ENCODE peak calls at places on chromosome 5, in eight cellular contexts. One of them, this sample, is unnamed. For H3K36me3, the result is how much of the 10 kb centered on the place peaks cover.

GRCh38 chr5:30539004-30539634 is 654.4 kb upstream of the CDH6 start:
- DNase-seq in stomach: no peak
- DNase-seq in GM12878: no peak
- DNase-seq in transverse colon: no peak
- DNase-seq in HepG2: no peak
- DNase-seq in SK-N-SH: no peak
- DNase-seq in tibial nerve: no peak
- DNase-seq in suprapubic skin: no peak
- DNase-seq in this sample: peak

GRCh38 chr5:73008831-73009230 is 53.0 kb downstream of the FCHO2 start:
- DNase-seq in transverse colon: no peak
- DNase-seq in stomach: no peak
- DNase-seq in tibial nerve: no peak
- DNase-seq in HepG2: no peak
- DNase-seq in SK-N-SH: no peak
- DNase-seq in suprapubic skin: no peak
- DNase-seq in GM12878: no peak
- DNase-seq in this sample: no peak

GRCh38 chr5:37668524-37669047 is 171.3 kb downstream of the GDNF start:
- DNase-seq in HepG2: peak
- DNase-seq in tibial nerve: no peak
- DNase-seq in GM12878: no peak
- DNase-seq in SK-N-SH: no peak
- DNase-seq in stomach: peak
- DNase-seq in transverse colon: peak
- DNase-seq in suprapubic skin: no peak
- DNase-seq in this sample: peak

GRCh38 chr5:155689403-155689802 is 637.6 kb upstream of the SGCD start:
- DNase-seq in HepG2: no peak
- DNase-seq in suprapubic skin: no peak
- DNase-seq in GM12878: no peak
- DNase-seq in stomach: no peak
- DNase-seq in transverse colon: no peak
- DNase-seq in tibial nerve: no peak
- DNase-seq in SK-N-SH: no peak
- DNase-seq in this sample: no peak

GRCh38 chr5:131589510-131590348 is 45.3 kb downstream of the RAPGEF6 start:
- DNase-seq in HepG2: peak
- DNase-seq in tibial nerve: no peak
- DNase-seq in GM12878: peak
- DNase-seq in SK-N-SH: peak
- DNase-seq in stomach: no peak
- DNase-seq in transverse colon: peak
- DNase-seq in suprapubic skin: no peak
- DNase-seq in this sample: no peak

GRCh38 chr5:77180167-77181081 is 30.1 kb upstream of the PDE8B start:
- DNase-seq in suprapubic skin: no peak
- DNase-seq in transverse colon: peak
- DNase-seq in tibial nerve: no peak
- DNase-seq in stomach: peak
- DNase-seq in HepG2: no peak
- DNase-seq in SK-N-SH: peak
- DNase-seq in GM12878: no peak
- DNase-seq in this sample: peak

GRCh38 chr5:143118222-143118621 is 285.3 kb downstream of the NR3C1 start:
- DNase-seq in suprapubic skin: no peak
- DNase-seq in SK-N-SH: no peak
- DNase-seq in HepG2: no peak
- DNase-seq in stomach: no peak
- DNase-seq in tibial nerve: no peak
- DNase-seq in transverse colon: no peak
- DNase-seq in GM12878: no peak
- DNase-seq in this sample: no peak

GRCh38 chr5:132979367-132979935 is 16.0 kb upstream of the AFF4 start:
- DNase-seq in GM12878: no peak
- DNase-seq in suprapubic skin: no peak
- DNase-seq in SK-N-SH: no peak
- DNase-seq in tibial nerve: no peak
- DNase-seq in HepG2: peak
- DNase-seq in transverse colon: no peak
- DNase-seq in stomach: no peak
- DNase-seq in this sample: no peak

GRCh38 chr5:100772011-100772410 is 131.1 kb downstream of the ST8SIA4 start:
- DNase-seq in GM12878: no peak
- DNase-seq in HepG2: no peak
- DNase-seq in stomach: no peak
- DNase-seq in transverse colon: no peak
- DNase-seq in suprapubic skin: no peak
- DNase-seq in SK-N-SH: no peak
- DNase-seq in tibial nerve: no peak
- DNase-seq in this sample: no peak

GRCh38 chr5:14685757-14686156 is 21.2 kb downstream of the OTULIN start:
- DNase-seq in GM12878: peak
- DNase-seq in suprapubic skin: no peak
- DNase-seq in tibial nerve: no peak
- DNase-seq in stomach: no peak
- DNase-seq in transverse colon: peak
- DNase-seq in SK-N-SH: peak
- DNase-seq in HepG2: peak
- DNase-seq in this sample: no peak

GRCh38 chr5:169584998-169585451 is 1.5 kb downstream of the SPDL1 start:
- DNase-seq in SK-N-SH: peak
- DNase-seq in tibial nerve: no peak
- DNase-seq in transverse colon: no peak
- DNase-seq in suprapubic skin: no peak
- DNase-seq in stomach: no peak
- DNase-seq in HepG2: no peak
- DNase-seq in GM12878: no peak
- DNase-seq in this sample: no peak

GRCh38 chr5:90565491-90565890 is 6.9 kb downstream of the ADGRV1 start:
- DNase-seq in GM12878: no peak
- DNase-seq in HepG2: no peak
- DNase-seq in suprapubic skin: no peak
- DNase-seq in stomach: no peak
- DNase-seq in tibial nerve: no peak
- DNase-seq in transverse colon: no peak
- DNase-seq in SK-N-SH: no peak
- DNase-seq in this sample: no peak

GRCh38 chr5:90563161-90563560 is 4.6 kb downstream of the ADGRV1 start:
- DNase-seq in HepG2: no peak
- DNase-seq in suprapubic skin: no peak
- DNase-seq in tibial nerve: no peak
- DNase-seq in stomach: no peak
- DNase-seq in GM12878: no peak
- DNase-seq in SK-N-SH: no peak
- DNase-seq in transverse colon: no peak
- DNase-seq in this sample: no peak

GRCh38 chr5:90560771-90561170 is 2.2 kb downstream of the ADGRV1 start:
- DNase-seq in HepG2: no peak
- DNase-seq in suprapubic skin: no peak
- DNase-seq in stomach: no peak
- DNase-seq in GM12878: no peak
- DNase-seq in SK-N-SH: no peak
- DNase-seq in transverse colon: no peak
- DNase-seq in tibial nerve: no peak
- DNase-seq in this sample: no peak

GRCh38 chr5:90561766-90562165 is 3.2 kb downstream of the ADGRV1 start:
- DNase-seq in transverse colon: no peak
- DNase-seq in GM12878: no peak
- DNase-seq in SK-N-SH: no peak
- DNase-seq in stomach: no peak
- DNase-seq in tibial nerve: no peak
- DNase-seq in suprapubic skin: no peak
- DNase-seq in HepG2: no peak
- DNase-seq in this sample: no peak

DNA sequence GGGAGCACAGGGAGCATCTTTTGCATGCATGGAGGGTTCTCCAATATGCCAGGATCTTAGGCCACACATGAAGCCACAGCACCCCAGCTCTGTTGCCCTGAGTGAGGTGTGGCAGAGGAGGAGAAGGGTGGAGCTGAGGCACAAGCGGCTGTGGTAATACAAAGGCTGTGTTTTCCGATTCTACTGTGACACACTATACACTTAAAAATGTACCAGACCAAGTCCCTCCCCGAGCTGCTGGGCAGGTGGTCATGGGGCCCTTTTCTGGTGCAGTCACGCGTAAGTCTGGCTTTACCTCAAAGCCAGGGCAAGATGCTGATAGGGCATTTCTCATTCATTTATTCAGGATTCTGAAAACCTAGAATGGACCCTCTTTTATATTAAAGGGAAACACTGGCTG is 3.7 kb downstream of the ADGRV1 start:
- DNase-seq in GM12878: no peak
- DNase-seq in stomach: no peak
- DNase-seq in tibial nerve: no peak
- DNase-seq in suprapubic skin: no peak
- DNase-seq in SK-N-SH: no peak
- DNase-seq in transverse colon: no peak
- DNase-seq in HepG2: no peak
- DNase-seq in this sample: no peak
- H3K4me3 ChIP-seq in GM12878: no peak
- H3K4me3 ChIP-seq in stomach: no peak
- H3K4me3 ChIP-seq in tibial nerve: no peak
- H3K4me3 ChIP-seq in suprapubic skin: no peak
- H3K4me3 ChIP-seq in SK-N-SH: no peak
- H3K4me3 ChIP-seq in transverse colon: no peak
- H3K4me3 ChIP-seq in HepG2: no peak
- H3K4me3 ChIP-seq in this sample: no peak

DNA sequence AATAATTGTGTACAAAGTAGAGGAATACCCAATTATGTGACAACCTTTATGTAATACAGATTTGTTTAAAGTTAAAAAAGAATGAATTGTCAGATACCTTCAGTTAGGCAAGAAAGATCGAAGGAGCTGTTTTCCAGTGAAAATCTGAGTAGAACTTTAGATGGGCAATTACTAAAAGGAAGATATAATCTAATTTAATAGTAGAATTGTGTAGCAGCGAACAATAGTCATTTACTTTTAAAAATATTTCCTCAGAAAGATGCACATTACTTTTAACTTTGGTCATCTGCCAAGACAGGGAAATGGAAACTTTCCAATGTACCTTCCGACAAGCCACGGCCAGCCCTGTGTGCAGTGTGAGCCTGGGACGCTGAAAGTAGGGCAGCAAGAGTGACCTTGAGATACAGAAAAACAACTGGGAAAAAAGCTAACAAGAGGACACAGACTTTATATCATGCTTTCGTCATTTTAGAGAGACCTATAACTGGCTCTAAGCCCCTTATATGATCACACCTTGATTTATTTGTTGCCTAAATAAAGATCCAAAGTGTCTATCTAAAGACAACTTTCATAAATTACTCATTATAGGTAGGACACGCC is 40.1 kb downstream of the RHOBTB3 start:
- DNase-seq in suprapubic skin: no peak
- DNase-seq in transverse colon: no peak
- DNase-seq in SK-N-SH: no peak
- DNase-seq in tibial nerve: no peak
- DNase-seq in GM12878: no peak
- DNase-seq in HepG2: peak
- DNase-seq in stomach: peak
- DNase-seq in this sample: no peak
- H3K36me3 ChIP-seq in suprapubic skin: under half
- H3K36me3 ChIP-seq in transverse colon: under half
- H3K36me3 ChIP-seq in SK-N-SH: under half
- H3K36me3 ChIP-seq in tibial nerve: under half
- H3K36me3 ChIP-seq in GM12878: under half
- H3K36me3 ChIP-seq in HepG2: under half
- H3K36me3 ChIP-seq in stomach: under half
- H3K36me3 ChIP-seq in this sample: under half

GRCh38 chr5:9955586-9955985 is 294.1 kb downstream of the ATPSCKMT start:
- DNase-seq in suprapubic skin: no peak
- DNase-seq in HepG2: no peak
- DNase-seq in SK-N-SH: no peak
- DNase-seq in transverse colon: no peak
- DNase-seq in GM12878: no peak
- DNase-seq in stomach: no peak
- DNase-seq in tibial nerve: no peak
- DNase-seq in this sample: no peak

GRCh38 chr5:9953691-9954090 is 296.0 kb downstream of the ATPSCKMT start:
- DNase-seq in suprapubic skin: no peak
- DNase-seq in SK-N-SH: no peak
- DNase-seq in transverse colon: no peak
- DNase-seq in tibial nerve: no peak
- DNase-seq in HepG2: no peak
- DNase-seq in GM12878: no peak
- DNase-seq in stomach: no peak
- DNase-seq in this sample: no peak

GRCh38 chr5:9954869-9955268 is 294.8 kb downstream of the ATPSCKMT start:
- DNase-seq in stomach: no peak
- DNase-seq in transverse colon: no peak
- DNase-seq in HepG2: no peak
- DNase-seq in GM12878: no peak
- DNase-seq in SK-N-SH: peak
- DNase-seq in tibial nerve: no peak
- DNase-seq in suprapubic skin: no peak
- DNase-seq in this sample: no peak

GRCh38 chr5:9951861-9952260 is 297.8 kb downstream of the ATPSCKMT start:
- DNase-seq in transverse colon: no peak
- DNase-seq in SK-N-SH: no peak
- DNase-seq in tibial nerve: no peak
- DNase-seq in stomach: no peak
- DNase-seq in GM12878: no peak
- DNase-seq in HepG2: no peak
- DNase-seq in suprapubic skin: no peak
- DNase-seq in this sample: no peak

GRCh38 chr5:9956725-9957124 is 293.0 kb downstream of the ATPSCKMT start:
- DNase-seq in suprapubic skin: no peak
- DNase-seq in tibial nerve: no peak
- DNase-seq in stomach: no peak
- DNase-seq in HepG2: no peak
- DNase-seq in GM12878: no peak
- DNase-seq in SK-N-SH: no peak
- DNase-seq in transverse colon: no peak
- DNase-seq in this sample: no peak
- TF ChIP-seq EP300 in suprapubic skin: no peak
- TF ChIP-seq EP300 in tibial nerve: no peak
- TF ChIP-seq EP300 in stomach: no peak
- TF ChIP-seq EP300 in HepG2: no peak
- TF ChIP-seq EP300 in GM12878: no peak
- TF ChIP-seq EP300 in SK-N-SH: no peak
- TF ChIP-seq EP300 in transverse colon: no peak
- TF ChIP-seq EP300 in this sample: no peak

DNA sequence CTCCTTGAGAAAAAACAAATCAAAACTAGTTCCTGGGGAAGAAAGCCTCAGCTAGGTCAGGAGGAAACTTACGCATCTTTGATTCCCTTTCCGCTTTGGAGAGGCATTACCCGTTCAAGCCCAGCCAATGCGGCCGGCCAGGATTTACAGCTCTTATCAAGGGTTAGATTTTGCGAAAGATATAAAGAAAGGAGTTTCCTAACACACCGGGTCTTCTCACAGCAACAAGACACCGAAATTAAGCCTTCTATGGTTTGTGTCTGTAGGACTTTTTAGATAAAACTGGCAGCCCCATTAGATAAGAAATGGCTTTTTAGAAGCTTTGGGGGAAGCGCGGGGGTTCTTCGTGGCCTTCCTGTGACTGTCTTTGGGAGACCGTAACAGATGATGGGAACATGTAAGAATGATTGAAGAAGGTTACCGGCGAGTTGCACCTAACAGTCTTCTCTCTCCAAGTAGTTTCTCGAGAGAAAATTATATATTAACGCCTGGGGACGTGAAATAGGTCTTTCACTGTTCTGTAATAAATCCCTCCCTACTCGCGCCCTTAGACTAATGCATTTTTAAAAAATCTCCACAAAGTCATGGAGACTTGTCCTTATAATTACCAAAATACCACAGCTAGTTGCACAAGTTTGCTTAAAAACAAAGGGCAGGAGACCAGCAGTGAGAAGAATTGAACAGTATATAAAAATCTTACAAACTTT is 1.3 kb upstream of the ISL1 start:
- DNase-seq in GM12878: no peak
- DNase-seq in SK-N-SH: peak
- DNase-seq in suprapubic skin: no peak
- DNase-seq in stomach: no peak
- DNase-seq in tibial nerve: no peak
- DNase-seq in HepG2: no peak
- DNase-seq in transverse colon: no peak
- DNase-seq in this sample: no peak
- H3K4me3 ChIP-seq in GM12878: no peak
- H3K4me3 ChIP-seq in SK-N-SH: peak
- H3K4me3 ChIP-seq in suprapubic skin: peak
- H3K4me3 ChIP-seq in stomach: peak
- H3K4me3 ChIP-seq in tibial nerve: no peak
- H3K4me3 ChIP-seq in HepG2: no peak
- H3K4me3 ChIP-seq in transverse colon: no peak
- H3K4me3 ChIP-seq in this sample: no peak

This sample was measured in upper lobe of left lung.